ENCODE peak calls at places on chromosome 1, in eight cellular contexts. R is testis, A is GM23338, B is NCI-H2171 treated with DMSO at 0.1 percent for 48 hours, U is neural progenitor cell, Q is NCI-H1436 treated with DMSO at 0.1 percent for 48 hours, I is hypothalamus, N is HEK293T. F is an unnamed sample.

GRCh38 chr1:45327644-45328515 is 1.2 kb downstream of the HPDL start:
- DNase-seq in R (no peak), B (peak), N (no peak), A (peak), I (no peak), U (no peak), Q (no peak), F (no peak)

GRCh38 chr1:101316276-101316675 is 79.5 kb downstream of the S1PR1 start:
- DNase-seq in A (no peak), B (peak), R (no peak), N (no peak), Q (no peak), U (peak), I (no peak), F (no peak)

GRCh38 chr1:209633335-209633997 is 18.8 kb downstream of the LAMB3 start:
- DNase-seq in B (no peak), U (no peak), R (no peak), N (no peak), A (no peak), Q (no peak), I (no peak), F (no peak)

GRCh38 chr1:56389813-56390539 is 189.4 kb downstream of the PLPP3 start:
- DNase-seq in N (peak), U (peak), Q (no peak), I (no peak), B (peak), A (peak), R (no peak), F (no peak)

GRCh38 chr1:202200112-202200548 is 6.5 kb downstream of the LGR6 start:
- DNase-seq in U (no peak), B (no peak), R (no peak), N (no peak), A (peak), I (no peak), Q (no peak), F (no peak)

GRCh38 chr1:79928901-79929300 is 922.4 kb upstream of the ADGRL4 start:
- DNase-seq in Q (no peak), A (peak), R (no peak), B (no peak), N (no peak), U (no peak), I (no peak), F (no peak)

GRCh38 chr1:74504125-74505065 is 8.0 kb downstream of the LRRC53 start:
- DNase-seq in U (peak), B (peak), A (peak), R (peak), Q (peak), I (peak), N (peak), F (no peak)

GRCh38 chr1:2382621-2383361 is 8.6 kb downstream of the MORN1 start:
- DNase-seq in A (peak), Q (no peak), R (peak), U (peak), I (no peak), B (no peak), N (peak), F (no peak)

GRCh38 chr1:116740726-116741125 is 13.5 kb upstream of the CD2 start:
- DNase-seq in N (no peak), U (no peak), I (no peak), Q (no peak), A (no peak), R (no peak), B (no peak), F (no peak)

GRCh38 chr1:212630159-212630900 is 21.8 kb downstream of the ATF3 start:
- DNase-seq in R (peak), A (peak), Q (peak), I (peak), N (peak), U (peak), B (peak), F (peak)

GRCh38 chr1:161792740-161793139 is 26.6 kb downstream of the ATF6 start:
- DNase-seq in N (peak), Q (no peak), A (peak), R (no peak), B (peak), I (no peak), U (peak), F (no peak)